ENCODE peak calls at places on chromosome 14, in five cellular contexts. One of them, this sample, is unnamed.

GRCh38 chr14:101002738-101003137 is 99.2 kb upstream of the RTL1 start:
- DNase-seq in NCI-H1417: no peak
- DNase-seq in NCI-H1092 treated with DMSO at 0.1 percent for 48 hours: no peak
- DNase-seq in trophoblast cell: no peak
- DNase-seq in ovary: no peak
- DNase-seq in this sample: no peak

GRCh38 chr14:67413806-67414769 is 2.1 kb upstream of the PLEK2 start:
- DNase-seq in NCI-H1417: no peak
- DNase-seq in NCI-H1092 treated with DMSO at 0.1 percent for 48 hours: no peak
- DNase-seq in trophoblast cell: no peak
- DNase-seq in ovary: no peak
- DNase-seq in this sample: peak

GRCh38 chr14:52360831-52361230 is 46.7 kb downstream of the PTGER2 start:
- DNase-seq in NCI-H1417: no peak
- DNase-seq in NCI-H1092 treated with DMSO at 0.1 percent for 48 hours: no peak
- DNase-seq in trophoblast cell: no peak
- DNase-seq in ovary: peak
- DNase-seq in this sample: no peak

GRCh38 chr14:51342226-51342625 is 102.2 kb downstream of the TMX1 start:
- DNase-seq in NCI-H1417: no peak
- DNase-seq in NCI-H1092 treated with DMSO at 0.1 percent for 48 hours: no peak
- DNase-seq in trophoblast cell: no peak
- DNase-seq in ovary: no peak
- DNase-seq in this sample: peak

GRCh38 chr14:105063041-105063440 is 2.2 kb downstream of the GPR132 start:
- DNase-seq in NCI-H1417: no peak
- DNase-seq in NCI-H1092 treated with DMSO at 0.1 percent for 48 hours: no peak
- DNase-seq in trophoblast cell: no peak
- DNase-seq in ovary: no peak
- DNase-seq in this sample: no peak

GRCh38 chr14:61466905-61467280 is 145.5 kb downstream of the PRKCH start:
- DNase-seq in NCI-H1417: no peak
- DNase-seq in NCI-H1092 treated with DMSO at 0.1 percent for 48 hours: no peak
- DNase-seq in trophoblast cell: no peak
- DNase-seq in ovary: no peak
- DNase-seq in this sample: no peak

GRCh38 chr14:30158299-30158698 is 230.7 kb upstream of the PRKD1 start:
- DNase-seq in NCI-H1417: no peak
- DNase-seq in NCI-H1092 treated with DMSO at 0.1 percent for 48 hours: no peak
- DNase-seq in trophoblast cell: no peak
- DNase-seq in ovary: no peak
- DNase-seq in this sample: no peak

GRCh38 chr14:73339846-73340565 is 102.7 kb downstream of the PAPLN start:
- DNase-seq in NCI-H1417: no peak
- DNase-seq in NCI-H1092 treated with DMSO at 0.1 percent for 48 hours: no peak
- DNase-seq in trophoblast cell: no peak
- DNase-seq in ovary: no peak
- DNase-seq in this sample: no peak

GRCh38 chr14:77738559-77739250 is 22.3 kb downstream of the SNW1 start:
- DNase-seq in NCI-H1417: no peak
- DNase-seq in NCI-H1092 treated with DMSO at 0.1 percent for 48 hours: no peak
- DNase-seq in trophoblast cell: no peak
- DNase-seq in ovary: no peak
- DNase-seq in this sample: no peak

GRCh38 chr14:88630565-88630964 is 67.7 kb downstream of the ZC3H14 start:
- DNase-seq in NCI-H1417: no peak
- DNase-seq in NCI-H1092 treated with DMSO at 0.1 percent for 48 hours: no peak
- DNase-seq in trophoblast cell: peak
- DNase-seq in ovary: no peak
- DNase-seq in this sample: peak

GRCh38 chr14:61525293-61526011 is 169.9 kb upstream of the HIF1A start:
- DNase-seq in NCI-H1417: no peak
- DNase-seq in NCI-H1092 treated with DMSO at 0.1 percent for 48 hours: no peak
- DNase-seq in trophoblast cell: peak
- DNase-seq in ovary: peak
- DNase-seq in this sample: peak

GRCh38 chr14:24975393-24975792 is 74.6 kb downstream of the STXBP6 start:
- DNase-seq in NCI-H1417: no peak
- DNase-seq in NCI-H1092 treated with DMSO at 0.1 percent for 48 hours: no peak
- DNase-seq in trophoblast cell: no peak
- DNase-seq in ovary: no peak
- DNase-seq in this sample: no peak

GRCh38 chr14:56268039-56268438 is 149.8 kb downstream of the PELI2 start:
- DNase-seq in NCI-H1417: no peak
- DNase-seq in NCI-H1092 treated with DMSO at 0.1 percent for 48 hours: no peak
- DNase-seq in trophoblast cell: no peak
- DNase-seq in ovary: no peak
- DNase-seq in this sample: peak

GRCh38 chr14:75794615-75795038 is 133.6 kb downstream of the TTLL5 start:
- DNase-seq in NCI-H1417: no peak
- DNase-seq in NCI-H1092 treated with DMSO at 0.1 percent for 48 hours: no peak
- DNase-seq in trophoblast cell: no peak
- DNase-seq in ovary: no peak
- DNase-seq in this sample: peak